ENCODE peak calls at places on chromosomes 5 and 9, in nine cellular contexts. One of them, this sample, is unnamed.
A peak's percentile ranks its signal among the peaks of the same experiment; 100 is the strongest.

GRCh38 chr5:124705577-124705976 is 40.9 kb downstream of the ZNF608 start:
- DNase-seq in neural crest cell: no peak
- DNase-seq in endothelial cell: no peak
- DNase-seq in CD8-positive, alpha-beta T cell: no peak
- DNase-seq in GM10248: no peak
- DNase-seq in transverse colon: no peak
- DNase-seq in sigmoid colon: no peak
- DNase-seq in fibroblast of lung: no peak
- DNase-seq in progenitor cell of endocrine pancreas: no peak
- DNase-seq in this sample: no peak

GRCh38 chr5:131381011-131381410 is 117.2 kb downstream of the CDC42SE2 start:
- DNase-seq in transverse colon: no peak
- DNase-seq in progenitor cell of endocrine pancreas: no peak
- DNase-seq in GM10248: no peak
- DNase-seq in fibroblast of lung: peak; percentile 17
- DNase-seq in neural crest cell: no peak
- DNase-seq in sigmoid colon: no peak
- DNase-seq in endothelial cell: no peak
- DNase-seq in CD8-positive, alpha-beta T cell: no peak
- DNase-seq in this sample: no peak

GRCh38 chr9:95261890-95262289 is 55.6 kb downstream of the FANCC start:
- DNase-seq in CD8-positive, alpha-beta T cell: no peak
- DNase-seq in sigmoid colon: no peak
- DNase-seq in neural crest cell: no peak
- DNase-seq in fibroblast of lung: peak; percentile 15
- DNase-seq in endothelial cell: no peak
- DNase-seq in transverse colon: no peak
- DNase-seq in progenitor cell of endocrine pancreas: no peak
- DNase-seq in GM10248: no peak
- DNase-seq in this sample: no peak

GRCh38 chr9:136964171-136964689 is 12.2 kb downstream of the LCN12 start:
- DNase-seq in transverse colon: peak; percentile 80
- DNase-seq in neural crest cell: no peak
- DNase-seq in CD8-positive, alpha-beta T cell: no peak
- DNase-seq in progenitor cell of endocrine pancreas: no peak
- DNase-seq in fibroblast of lung: no peak
- DNase-seq in sigmoid colon: no peak
- DNase-seq in endothelial cell: no peak
- DNase-seq in GM10248: no peak
- DNase-seq in this sample: no peak

GRCh38 chr5:94288937-94289336 is 329.5 kb downstream of the KIAA0825 start:
- DNase-seq in neural crest cell: no peak
- DNase-seq in transverse colon: no peak
- DNase-seq in sigmoid colon: no peak
- DNase-seq in progenitor cell of endocrine pancreas: no peak
- DNase-seq in GM10248: no peak
- DNase-seq in fibroblast of lung: peak; percentile 58
- DNase-seq in endothelial cell: no peak
- DNase-seq in CD8-positive, alpha-beta T cell: no peak
- DNase-seq in this sample: no peak

GRCh38 chr9:14400658-14400995 is 86.7 kb upstream of the NFIB start:
- DNase-seq in endothelial cell: peak; percentile 62
- DNase-seq in fibroblast of lung: peak; percentile 94
- DNase-seq in GM10248: no peak
- DNase-seq in sigmoid colon: peak; percentile 80
- DNase-seq in CD8-positive, alpha-beta T cell: no peak
- DNase-seq in neural crest cell: no peak
- DNase-seq in transverse colon: peak; percentile 7
- DNase-seq in progenitor cell of endocrine pancreas: no peak
- DNase-seq in this sample: no peak

GRCh38 chr5:73863911-73864310 is 237.9 kb downstream of the ARHGEF28 start:
- DNase-seq in fibroblast of lung: no peak
- DNase-seq in sigmoid colon: no peak
- DNase-seq in transverse colon: no peak
- DNase-seq in neural crest cell: no peak
- DNase-seq in CD8-positive, alpha-beta T cell: no peak
- DNase-seq in endothelial cell: no peak
- DNase-seq in progenitor cell of endocrine pancreas: no peak
- DNase-seq in GM10248: no peak
- DNase-seq in this sample: no peak

GRCh38 chr5:125326114-125326513 is 579.7 kb upstream of the ZNF608 start:
- DNase-seq in fibroblast of lung: peak; percentile 83
- DNase-seq in endothelial cell: no peak
- DNase-seq in progenitor cell of endocrine pancreas: no peak
- DNase-seq in neural crest cell: no peak
- DNase-seq in sigmoid colon: no peak
- DNase-seq in CD8-positive, alpha-beta T cell: no peak
- DNase-seq in transverse colon: peak; percentile 23
- DNase-seq in GM10248: no peak
- DNase-seq in this sample: no peak

GRCh38 chr9:2359821-2360220 is 261.8 kb upstream of the VLDLR start:
- DNase-seq in fibroblast of lung: no peak
- DNase-seq in progenitor cell of endocrine pancreas: no peak
- DNase-seq in CD8-positive, alpha-beta T cell: no peak
- DNase-seq in sigmoid colon: no peak
- DNase-seq in endothelial cell: no peak
- DNase-seq in neural crest cell: no peak
- DNase-seq in GM10248: no peak
- DNase-seq in transverse colon: no peak
- DNase-seq in this sample: no peak

GRCh38 chr5:9361835-9362234 is 184.0 kb downstream of the SEMA5A start:
- DNase-seq in transverse colon: peak; percentile 60
- DNase-seq in neural crest cell: peak; percentile 51
- DNase-seq in progenitor cell of endocrine pancreas: peak; percentile 38
- DNase-seq in endothelial cell: peak; percentile 79
- DNase-seq in GM10248: peak; percentile 70
- DNase-seq in sigmoid colon: no peak
- DNase-seq in fibroblast of lung: peak; percentile 84
- DNase-seq in CD8-positive, alpha-beta T cell: peak; percentile 19
- DNase-seq in this sample: peak; percentile 66
- TF ChIP-seq CTCF in transverse colon: peak; percentile 70
- TF ChIP-seq CTCF in neural crest cell: peak; percentile 73
- TF ChIP-seq CTCF in progenitor cell of endocrine pancreas: peak; percentile 82
- TF ChIP-seq CTCF in endothelial cell: peak; percentile 89
- TF ChIP-seq CTCF in GM10248: peak; percentile 72
- TF ChIP-seq CTCF in sigmoid colon: no peak
- TF ChIP-seq CTCF in fibroblast of lung: peak; percentile 60
- TF ChIP-seq CTCF in CD8-positive, alpha-beta T cell: no peak
- TF ChIP-seq CTCF in this sample: peak; percentile 78

GRCh38 chr5:138352722-138353549 is 451 bp downstream of the KDM3B start:
- DNase-seq in transverse colon: peak; percentile 73
- DNase-seq in GM10248: peak; percentile 76
- DNase-seq in CD8-positive, alpha-beta T cell: peak; percentile 60
- DNase-seq in fibroblast of lung: peak; percentile 56
- DNase-seq in sigmoid colon: peak; percentile 80
- DNase-seq in progenitor cell of endocrine pancreas: peak; percentile 45
- DNase-seq in neural crest cell: peak; percentile 40
- DNase-seq in endothelial cell: peak; percentile 56
- DNase-seq in this sample: peak; percentile 67
- TF ChIP-seq CTCF in transverse colon: peak; percentile 3
- TF ChIP-seq CTCF in GM10248: peak; percentile 61
- TF ChIP-seq CTCF in CD8-positive, alpha-beta T cell: no peak
- TF ChIP-seq CTCF in fibroblast of lung: peak; percentile 18
- TF ChIP-seq CTCF in sigmoid colon: no peak
- TF ChIP-seq CTCF in progenitor cell of endocrine pancreas: peak; percentile 25
- TF ChIP-seq CTCF in neural crest cell: peak; percentile 15
- TF ChIP-seq CTCF in endothelial cell: peak; percentile 80
- TF ChIP-seq CTCF in this sample: no peak

GRCh38 chr5:103393131-103393754 is 134.7 kb downstream of the MACIR start:
- DNase-seq in GM10248: no peak
- DNase-seq in progenitor cell of endocrine pancreas: no peak
- DNase-seq in endothelial cell: no peak
- DNase-seq in CD8-positive, alpha-beta T cell: no peak
- DNase-seq in neural crest cell: peak; percentile 24
- DNase-seq in sigmoid colon: peak; percentile 63
- DNase-seq in transverse colon: no peak
- DNase-seq in fibroblast of lung: peak; percentile 8
- DNase-seq in this sample: no peak
- TF ChIP-seq CTCF in GM10248: no peak
- TF ChIP-seq CTCF in progenitor cell of endocrine pancreas: no peak
- TF ChIP-seq CTCF in endothelial cell: no peak
- TF ChIP-seq CTCF in CD8-positive, alpha-beta T cell: no peak
- TF ChIP-seq CTCF in neural crest cell: no peak
- TF ChIP-seq CTCF in sigmoid colon: no peak
- TF ChIP-seq CTCF in transverse colon: no peak
- TF ChIP-seq CTCF in fibroblast of lung: no peak
- TF ChIP-seq CTCF in this sample: no peak

GRCh38 chr5:57494104-57495098 is 11.8 kb upstream of the ACTBL2 start:
- DNase-seq in CD8-positive, alpha-beta T cell: peak; percentile 11
- DNase-seq in endothelial cell: no peak
- DNase-seq in neural crest cell: no peak
- DNase-seq in sigmoid colon: no peak
- DNase-seq in fibroblast of lung: peak; percentile 95
- DNase-seq in progenitor cell of endocrine pancreas: no peak
- DNase-seq in GM10248: no peak
- DNase-seq in transverse colon: peak; percentile 41
- DNase-seq in this sample: no peak
- TF ChIP-seq CTCF in CD8-positive, alpha-beta T cell: no peak
- TF ChIP-seq CTCF in endothelial cell: no peak
- TF ChIP-seq CTCF in neural crest cell: no peak
- TF ChIP-seq CTCF in sigmoid colon: no peak
- TF ChIP-seq CTCF in fibroblast of lung: no peak
- TF ChIP-seq CTCF in progenitor cell of endocrine pancreas: no peak
- TF ChIP-seq CTCF in GM10248: no peak
- TF ChIP-seq CTCF in transverse colon: no peak
- TF ChIP-seq CTCF in this sample: no peak

DNA sequence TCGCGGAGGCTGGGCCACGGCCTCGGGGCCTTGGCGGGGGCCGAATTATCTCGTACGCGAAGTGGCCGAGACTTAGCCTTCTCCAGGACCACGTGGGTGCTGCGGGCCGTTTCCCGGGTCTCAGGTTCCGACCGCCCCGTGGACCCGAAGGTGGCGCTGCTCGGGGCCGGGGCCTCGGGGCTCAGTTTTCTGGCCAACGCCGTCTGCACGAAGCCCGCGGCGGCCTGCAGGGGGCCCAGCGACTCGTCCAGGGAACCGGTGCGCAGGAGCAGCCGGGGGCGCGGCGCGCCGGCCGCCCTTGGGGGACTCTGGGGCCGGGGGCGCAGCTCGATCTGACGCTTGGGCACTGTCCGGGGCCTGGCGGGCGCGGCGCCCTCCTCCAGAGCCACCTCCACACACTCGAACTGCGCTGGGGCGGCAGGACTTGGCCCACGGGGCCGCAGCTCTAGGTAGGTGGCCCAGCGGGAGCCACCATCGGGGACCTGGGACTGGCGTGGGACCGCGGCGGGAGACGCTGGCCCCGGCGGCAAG is 716 bp downstream of the PROB1 start:
- DNase-seq in fibroblast of lung: peak; percentile 46
- DNase-seq in endothelial cell: peak; percentile 77
- DNase-seq in progenitor cell of endocrine pancreas: peak; percentile 68
- DNase-seq in transverse colon: peak; percentile 71
- DNase-seq in CD8-positive, alpha-beta T cell: no peak
- DNase-seq in sigmoid colon: no peak
- DNase-seq in neural crest cell: peak; percentile 55
- DNase-seq in GM10248: peak; percentile 63
- DNase-seq in this sample: peak; percentile 79
- TF ChIP-seq CTCF in fibroblast of lung: peak; percentile 22
- TF ChIP-seq CTCF in endothelial cell: peak; percentile 65
- TF ChIP-seq CTCF in progenitor cell of endocrine pancreas: peak; percentile 72
- TF ChIP-seq CTCF in transverse colon: peak; percentile 53
- TF ChIP-seq CTCF in CD8-positive, alpha-beta T cell: peak; percentile 60
- TF ChIP-seq CTCF in sigmoid colon: peak; percentile 7
- TF ChIP-seq CTCF in neural crest cell: peak; percentile 63
- TF ChIP-seq CTCF in GM10248: peak; percentile 77
- TF ChIP-seq CTCF in this sample: peak; percentile 54

DNA sequence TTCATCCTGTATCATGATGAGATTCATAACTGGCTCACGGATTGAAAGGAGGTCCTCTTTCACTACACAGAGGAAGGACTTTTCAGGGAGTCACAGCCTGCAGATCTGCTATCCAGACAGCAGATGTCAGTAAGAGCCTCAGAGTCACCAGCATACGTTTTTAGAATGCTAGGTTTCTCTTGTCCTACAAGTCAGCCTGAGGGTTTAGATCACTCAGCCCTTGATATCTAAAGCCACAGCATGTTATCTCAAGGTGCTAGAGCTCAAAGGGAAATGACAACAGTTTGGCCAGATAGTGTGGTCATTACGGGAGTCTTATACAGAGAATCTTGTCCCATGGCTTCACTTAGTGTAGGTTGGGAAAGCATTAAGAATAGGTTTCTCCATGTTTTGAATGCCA is 30.9 kb upstream of the SLC46A2 start:
- DNase-seq in fibroblast of lung: peak; percentile 65
- DNase-seq in sigmoid colon: no peak
- DNase-seq in endothelial cell: peak; percentile 23
- DNase-seq in progenitor cell of endocrine pancreas: no peak
- DNase-seq in CD8-positive, alpha-beta T cell: no peak
- DNase-seq in neural crest cell: no peak
- DNase-seq in GM10248: no peak
- DNase-seq in transverse colon: no peak
- DNase-seq in this sample: peak; percentile 8
- TF ChIP-seq CTCF in fibroblast of lung: peak; percentile 62
- TF ChIP-seq CTCF in sigmoid colon: no peak
- TF ChIP-seq CTCF in endothelial cell: no peak
- TF ChIP-seq CTCF in progenitor cell of endocrine pancreas: peak; percentile 53
- TF ChIP-seq CTCF in CD8-positive, alpha-beta T cell: no peak
- TF ChIP-seq CTCF in neural crest cell: peak; percentile 63
- TF ChIP-seq CTCF in GM10248: peak; percentile 28
- TF ChIP-seq CTCF in transverse colon: peak; percentile 34
- TF ChIP-seq CTCF in this sample: peak; percentile 46

DNA sequence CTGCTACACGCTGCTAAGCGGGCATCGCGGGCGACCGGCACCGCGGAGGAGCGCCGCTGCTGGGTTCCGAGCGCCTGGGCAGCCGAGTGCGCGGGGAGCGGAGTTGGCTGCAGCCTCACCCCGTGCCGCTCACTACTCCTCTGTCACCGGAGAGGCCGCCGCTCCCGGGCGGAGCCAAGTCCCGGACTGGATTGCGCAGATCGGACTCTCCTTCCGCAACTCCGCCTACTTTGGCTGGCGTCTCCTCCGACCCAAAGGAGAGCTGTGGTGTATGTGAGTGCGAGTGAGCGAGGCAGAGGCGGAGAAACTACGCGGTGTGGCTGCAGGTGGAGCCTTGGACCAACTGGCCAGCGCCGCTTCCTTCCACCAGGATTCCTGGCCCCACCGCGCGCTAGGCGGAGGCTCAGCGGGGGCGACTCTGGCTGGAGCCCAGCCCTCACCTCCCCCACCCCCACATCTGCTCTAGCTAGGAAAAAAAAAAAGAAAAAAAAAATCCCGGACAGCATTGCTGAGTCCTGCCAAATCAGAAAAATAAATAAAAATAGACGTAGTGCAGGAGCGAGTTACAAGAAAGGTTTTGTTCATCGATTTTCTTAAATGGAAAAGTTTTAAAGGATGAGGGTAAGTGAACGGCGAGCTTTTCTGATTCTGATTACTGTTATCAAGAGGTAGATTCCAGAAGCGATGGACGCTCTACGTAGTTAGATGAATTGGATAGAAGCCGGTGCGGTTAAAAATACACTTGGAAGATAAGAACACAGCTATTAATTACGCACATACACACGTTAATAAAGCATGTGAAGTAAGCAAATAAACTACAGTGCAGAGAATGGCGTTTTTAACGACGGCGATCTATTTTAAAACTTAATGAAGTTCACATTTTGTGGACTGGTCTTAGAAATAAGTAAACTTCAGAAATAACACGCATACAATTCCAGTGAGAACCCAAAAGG is at the start of gene SEMA6A:
- DNase-seq in endothelial cell: peak; percentile 99
- DNase-seq in sigmoid colon: peak; percentile 97
- DNase-seq in fibroblast of lung: peak; percentile 90
- DNase-seq in GM10248: peak; percentile 88
- DNase-seq in progenitor cell of endocrine pancreas: peak; percentile 95
- DNase-seq in transverse colon: peak; percentile 96
- DNase-seq in CD8-positive, alpha-beta T cell: no peak
- DNase-seq in neural crest cell: peak; percentile 94
- DNase-seq in this sample: peak; percentile 94
- TF ChIP-seq CTCF in endothelial cell: peak; percentile 34
- TF ChIP-seq CTCF in sigmoid colon: no peak
- TF ChIP-seq CTCF in fibroblast of lung: no peak
- TF ChIP-seq CTCF in GM10248: no peak
- TF ChIP-seq CTCF in progenitor cell of endocrine pancreas: peak; percentile 40
- TF ChIP-seq CTCF in transverse colon: no peak
- TF ChIP-seq CTCF in CD8-positive, alpha-beta T cell: no peak
- TF ChIP-seq CTCF in neural crest cell: peak; percentile 37
- TF ChIP-seq CTCF in this sample: no peak

GRCh38 chr9:18320046-18320445 is 153.9 kb upstream of the ADAMTSL1 start:
- DNase-seq in GM10248: no peak
- DNase-seq in progenitor cell of endocrine pancreas: no peak
- DNase-seq in fibroblast of lung: peak; percentile 21
- DNase-seq in endothelial cell: no peak
- DNase-seq in CD8-positive, alpha-beta T cell: no peak
- DNase-seq in sigmoid colon: no peak
- DNase-seq in transverse colon: no peak
- DNase-seq in neural crest cell: no peak
- DNase-seq in this sample: no peak
- TF ChIP-seq CTCF in GM10248: no peak
- TF ChIP-seq CTCF in progenitor cell of endocrine pancreas: no peak
- TF ChIP-seq CTCF in fibroblast of lung: peak; percentile 11
- TF ChIP-seq CTCF in endothelial cell: no peak
- TF ChIP-seq CTCF in CD8-positive, alpha-beta T cell: no peak
- TF ChIP-seq CTCF in sigmoid colon: no peak
- TF ChIP-seq CTCF in transverse colon: no peak
- TF ChIP-seq CTCF in neural crest cell: no peak
- TF ChIP-seq CTCF in this sample: no peak